ENCODE peak calls at places on chromosomes 6 and 20, in six cellular contexts. P, Y, N, G, X and I are unnamed samples.

GRCh38 chr6:49649982-49650381 is 13.3 kb upstream of the RHAG start:
- DNase-seq in X (no peak), G (no peak), Y (no peak), P (no peak), N (no peak), I (no peak)

GRCh38 chr20:59047938-59048680 is 5.5 kb upstream of the PRELID3B start:
- DNase-seq in X (no peak), N (no peak), G (no peak), Y (peak; percentile 22), P (no peak), I (no peak)

GRCh38 chr6:31403283-31403989 is at the start of gene MICA:
- DNase-seq in N (peak; percentile 34), X (peak; percentile 43), G (peak; percentile 92), P (peak; percentile 53), Y (peak; percentile 94), I (peak; percentile 83)

GRCh38 chr6:41426438-41426851 is 91.0 kb downstream of the NCR2 start:
- DNase-seq in X (no peak), N (no peak), Y (no peak), G (no peak), P (peak; percentile 32), I (no peak)

GRCh38 chr20:18180815-18181214 is 43.2 kb downstream of the KAT14 start:
- DNase-seq in X (no peak), P (no peak), Y (no peak), G (no peak), N (no peak), I (no peak)

GRCh38 chr6:164167873-164168405 is 753.4 kb downstream of the QKI start:
- DNase-seq in Y (no peak), P (no peak), G (no peak), X (no peak), N (no peak), I (no peak)

GRCh38 chr6:50952092-50952932 is 133.6 kb downstream of the TFAP2B start:
- DNase-seq in X (no peak), N (no peak), Y (peak; percentile 37), G (no peak), P (no peak), I (no peak)

GRCh38 chr6:134932535-134933470 is 17.1 kb downstream of the ALDH8A1 start:
- DNase-seq in P (no peak), G (no peak), N (no peak), X (no peak), Y (no peak), I (no peak)

GRCh38 chr20:37504404-37505096 is 16.5 kb upstream of the NNAT start:
- DNase-seq in G (no peak), N (no peak), P (no peak), Y (no peak), X (no peak), I (no peak)

GRCh38 chr20:63094767-63095499 is 88.2 kb upstream of the BHLHE23 start:
- DNase-seq in Y (no peak), X (no peak), N (no peak), G (no peak), P (no peak), I (no peak)

GRCh38 chr6:52976591-52977035 is 18.5 kb downstream of the GSTA4 start:
- DNase-seq in Y (no peak), G (peak; percentile 71), N (no peak), P (no peak), X (no peak), I (no peak)

GRCh38 chr20:44692932-44693476 is 22.2 kb upstream of the CCN5 start:
- DNase-seq in Y (peak; percentile 92), G (no peak), N (peak; percentile 77), P (no peak), X (peak; percentile 65), I (no peak)

GRCh38 chr20:13166006-13166405 is 55.1 kb upstream of the ISM1 start:
- DNase-seq in P (no peak), G (no peak), Y (no peak), N (no peak), X (no peak), I (no peak)

GRCh38 chr20:1890469-1891262 is 4.5 kb upstream of the SIRPA start:
- DNase-seq in N (no peak), X (no peak), G (no peak), P (no peak), Y (no peak), I (no peak)

GRCh38 chr6:3997144-3997770 is 81.7 kb downstream of the FAM217A start:
- DNase-seq in P (no peak), G (no peak), Y (peak; percentile 68), X (no peak), N (peak; percentile 39), I (no peak)

GRCh38 chr20:46308258-46309157 is at the start of gene CDH22:
- DNase-seq in N (no peak), G (peak; percentile 64), Y (peak; percentile 83), X (peak; percentile 96), P (peak; percentile 32), I (peak; percentile 75)

GRCh38 chr6:157429248-157429647 is 48.3 kb downstream of the ZDHHC14 start:
- DNase-seq in X (no peak), G (no peak), P (no peak), N (no peak), Y (no peak), I (no peak)